ENCODE peak calls at places on chromosomes 1 and 21, in five cellular contexts. One of them, this sample, is unnamed.
A peak's percentile ranks its signal among the peaks of the same experiment; 100 is the strongest.

GRCh38 chr1:220991959-220992704 is 112.9 kb downstream of the HLX start:
- DNase-seq in NCI-H1436: no peak
- DNase-seq in G401: no peak
- DNase-seq in NCI-H748 treated with DMSO at 0.1 percent for 48 hours: no peak
- DNase-seq in nephron progenitor cell: no peak
- DNase-seq in this sample: no peak

GRCh38 chr1:228464487-228464983 is 22.6 kb upstream of the RNF187 start:
- DNase-seq in NCI-H1436: peak; percentile 95
- DNase-seq in G401: peak; percentile 96
- DNase-seq in NCI-H748 treated with DMSO at 0.1 percent for 48 hours: no peak
- DNase-seq in nephron progenitor cell: peak; percentile 88
- DNase-seq in this sample: peak; percentile 76

GRCh38 chr1:65792671-65793358 is at the start of gene PDE4B:
- DNase-seq in NCI-H1436: no peak
- DNase-seq in G401: peak; percentile 55
- DNase-seq in NCI-H748 treated with DMSO at 0.1 percent for 48 hours: no peak
- DNase-seq in nephron progenitor cell: peak; percentile 75
- DNase-seq in this sample: peak; percentile 47

GRCh38 chr1:16727190-16728111 is 12.9 kb upstream of the RNU1-4 start:
- DNase-seq in NCI-H1436: peak; percentile 27
- DNase-seq in G401: peak; percentile 38
- DNase-seq in NCI-H748 treated with DMSO at 0.1 percent for 48 hours: no peak
- DNase-seq in nephron progenitor cell: no peak
- DNase-seq in this sample: no peak

GRCh38 chr1:64366821-64367220 is 103.1 kb upstream of the CACHD1 start:
- DNase-seq in NCI-H1436: no peak
- DNase-seq in G401: no peak
- DNase-seq in NCI-H748 treated with DMSO at 0.1 percent for 48 hours: no peak
- DNase-seq in nephron progenitor cell: no peak
- DNase-seq in this sample: no peak

GRCh38 chr1:230146709-230147108 is 79.7 kb downstream of the GALNT2 start:
- DNase-seq in NCI-H1436: no peak
- DNase-seq in G401: no peak
- DNase-seq in NCI-H748 treated with DMSO at 0.1 percent for 48 hours: no peak
- DNase-seq in nephron progenitor cell: no peak
- DNase-seq in this sample: no peak

GRCh38 chr1:29754608-29755375 is 518.5 kb downstream of the PTPRU start:
- DNase-seq in NCI-H1436: no peak
- DNase-seq in G401: no peak
- DNase-seq in NCI-H748 treated with DMSO at 0.1 percent for 48 hours: no peak
- DNase-seq in nephron progenitor cell: no peak
- DNase-seq in this sample: peak; percentile 22

GRCh38 chr1:245411245-245411644 is 256.5 kb downstream of the KIF26B start:
- DNase-seq in NCI-H1436: no peak
- DNase-seq in G401: no peak
- DNase-seq in NCI-H748 treated with DMSO at 0.1 percent for 48 hours: no peak
- DNase-seq in nephron progenitor cell: no peak
- DNase-seq in this sample: no peak

GRCh38 chr1:10291705-10292104 is 81.3 kb downstream of the KIF1B start:
- DNase-seq in NCI-H1436: no peak
- DNase-seq in G401: no peak
- DNase-seq in NCI-H748 treated with DMSO at 0.1 percent for 48 hours: no peak
- DNase-seq in nephron progenitor cell: no peak
- DNase-seq in this sample: no peak

GRCh38 chr1:3251099-3251809 is 182.3 kb downstream of the PRDM16 start:
- DNase-seq in NCI-H1436: no peak
- DNase-seq in G401: no peak
- DNase-seq in NCI-H748 treated with DMSO at 0.1 percent for 48 hours: no peak
- DNase-seq in nephron progenitor cell: no peak
- DNase-seq in this sample: no peak

GRCh38 chr1:44489481-44489880 is 84.4 kb downstream of the RNF220 start:
- DNase-seq in NCI-H1436: no peak
- DNase-seq in G401: no peak
- DNase-seq in NCI-H748 treated with DMSO at 0.1 percent for 48 hours: no peak
- DNase-seq in nephron progenitor cell: no peak
- DNase-seq in this sample: no peak

GRCh38 chr1:188371295-188371806 is 1542.6 kb downstream of the PLA2G4A start:
- DNase-seq in NCI-H1436: no peak
- DNase-seq in G401: no peak
- DNase-seq in NCI-H748 treated with DMSO at 0.1 percent for 48 hours: no peak
- DNase-seq in nephron progenitor cell: no peak
- DNase-seq in this sample: no peak

GRCh38 chr1:115838805-115839705 is 1.9 kb downstream of the NHLH2 start:
- DNase-seq in NCI-H1436: no peak
- DNase-seq in G401: peak; percentile 68
- DNase-seq in NCI-H748 treated with DMSO at 0.1 percent for 48 hours: no peak
- DNase-seq in nephron progenitor cell: peak; percentile 67
- DNase-seq in this sample: peak; percentile 18

GRCh38 chr1:47893412-47893811 is 103.8 kb downstream of the TRABD2B start:
- DNase-seq in NCI-H1436: peak; percentile 13
- DNase-seq in G401: no peak
- DNase-seq in NCI-H748 treated with DMSO at 0.1 percent for 48 hours: no peak
- DNase-seq in nephron progenitor cell: no peak
- DNase-seq in this sample: no peak

GRCh38 chr21:36236052-36236730 is 79.6 kb downstream of the DOP1B start:
- DNase-seq in NCI-H1436: no peak
- DNase-seq in G401: no peak
- DNase-seq in NCI-H748 treated with DMSO at 0.1 percent for 48 hours: no peak
- DNase-seq in nephron progenitor cell: no peak
- DNase-seq in this sample: no peak

GRCh38 chr1:1087351-1088035 is 13.4 kb upstream of the RNF223 start:
- DNase-seq in NCI-H1436: no peak
- DNase-seq in G401: no peak
- DNase-seq in NCI-H748 treated with DMSO at 0.1 percent for 48 hours: no peak
- DNase-seq in nephron progenitor cell: no peak
- DNase-seq in this sample: no peak

GRCh38 chr1:84264961-84265360 is 36.5 kb upstream of the SAMD13 start:
- DNase-seq in NCI-H1436: no peak
- DNase-seq in G401: no peak
- DNase-seq in NCI-H748 treated with DMSO at 0.1 percent for 48 hours: no peak
- DNase-seq in nephron progenitor cell: no peak
- DNase-seq in this sample: no peak

GRCh38 chr1:175597969-175598765 is 145.2 kb downstream of the TNR start:
- DNase-seq in NCI-H1436: no peak
- DNase-seq in G401: no peak
- DNase-seq in NCI-H748 treated with DMSO at 0.1 percent for 48 hours: no peak
- DNase-seq in nephron progenitor cell: no peak
- DNase-seq in this sample: no peak

GRCh38 chr1:32701951-32702598 is 495 bp downstream of the SYNC start:
- DNase-seq in NCI-H1436: no peak
- DNase-seq in G401: peak; percentile 30
- DNase-seq in NCI-H748 treated with DMSO at 0.1 percent for 48 hours: no peak
- DNase-seq in nephron progenitor cell: no peak
- DNase-seq in this sample: no peak

GRCh38 chr1:210447456-210448057 is 118.9 kb downstream of the HHAT start:
- DNase-seq in NCI-H1436: no peak
- DNase-seq in G401: peak; percentile 60
- DNase-seq in NCI-H748 treated with DMSO at 0.1 percent for 48 hours: no peak
- DNase-seq in nephron progenitor cell: no peak
- DNase-seq in this sample: no peak

GRCh38 chr1:27397749-27398148 is 5.3 kb downstream of the GPR3 start:
- DNase-seq in NCI-H1436: no peak
- DNase-seq in G401: no peak
- DNase-seq in NCI-H748 treated with DMSO at 0.1 percent for 48 hours: no peak
- DNase-seq in nephron progenitor cell: no peak
- DNase-seq in this sample: no peak

This sample was measured in COR-L47.